ENCODE peak calls at places on chromosomes 3 and 15, in nine cellular contexts. Z is AG04450; W is brain microvascular endothelial cell; P is SK-N-SH; A is IMR-90; Y is GM23338; K is fibroblast of lung; I is MM.1S; U is CD4-positive, CD25-positive, alpha-beta regulatory T cell. L is an unnamed sample.

GRCh38 chr15:43511012-43511885 is 6.2 kb upstream of the MAP1A start:
- DNase-seq in U (peak; percentile 50), Z (no peak), K (no peak), I (no peak), Y (peak; percentile 70), W (no peak), A (no peak), P (peak; percentile 55), L (no peak)

GRCh38 chr15:67196672-67197363 is 57.6 kb downstream of the AAGAB start:
- DNase-seq in U (no peak), Z (peak; percentile 73), W (no peak), A (peak; percentile 93), I (no peak), P (no peak), K (peak; percentile 96), Y (no peak), L (no peak)

GRCh38 chr3:156171517-156172267 is 51.3 kb downstream of the KCNAB1 start:
- DNase-seq in W (no peak), A (no peak), Y (no peak), U (no peak), K (no peak), P (no peak), Z (no peak), I (no peak), L (no peak)

GRCh38 chr15:33296856-33297255 is 13.9 kb upstream of the RYR3 start:
- DNase-seq in Y (no peak), K (no peak), P (no peak), U (no peak), I (no peak), Z (no peak), A (no peak), W (no peak), L (peak; percentile 64)

GRCh38 chr3:41573591-41573990 is 374.3 kb downstream of the CTNNB1 start:
- DNase-seq in A (no peak), I (no peak), Y (no peak), W (no peak), U (no peak), K (no peak), Z (no peak), P (no peak), L (no peak)

GRCh38 chr15:100763764-100764750 is 115.6 kb upstream of the ALDH1A3 start:
- DNase-seq in W (peak; percentile 30), P (peak; percentile 8), U (no peak), I (no peak), K (no peak), Y (no peak), A (no peak), Z (no peak), L (no peak)

GRCh38 chr3:143083781-143084180 is 35.8 kb upstream of the CHST2 start:
- DNase-seq in A (no peak), Z (no peak), W (no peak), P (no peak), I (no peak), K (no peak), Y (no peak), U (no peak), L (no peak)

GRCh38 chr15:83695246-83695645 is 41.3 kb downstream of the ADAMTSL3 start:
- DNase-seq in I (no peak), U (no peak), Z (no peak), Y (peak; percentile 21), W (no peak), K (no peak), P (no peak), A (peak; percentile 11), L (no peak)

GRCh38 chr3:8607285-8608040 is 37.1 kb downstream of the SSUH2 start:
- DNase-seq in Z (peak; percentile 37), K (peak; percentile 79), W (peak; percentile 80), U (no peak), A (peak; percentile 78), P (peak; percentile 82), I (no peak), Y (peak; percentile 51), L (peak; percentile 45)

GRCh38 chr3:159733194-159733860 is 255.3 kb upstream of the IL12A start:
- DNase-seq in W (peak; percentile 45), U (no peak), K (peak; percentile 96), I (no peak), P (no peak), Z (peak; percentile 59), Y (no peak), A (peak; percentile 88), L (no peak)

GRCh38 chr3:106609666-106610301 is 741.0 kb upstream of the CBLB start:
- DNase-seq in K (peak; percentile 91), I (peak; percentile 67), U (peak; percentile 79), Z (peak; percentile 87), Y (peak; percentile 90), W (peak; percentile 93), A (peak; percentile 93), P (peak; percentile 33), L (no peak)

GRCh38 chr15:100671858-100672543 is 69.6 kb downstream of the ASB7 start:
- DNase-seq in Y (peak; percentile 35), I (no peak), U (no peak), K (peak; percentile 21), P (peak; percentile 85), Z (no peak), A (peak; percentile 53), W (peak; percentile 33), L (no peak)

GRCh38 chr15:64738231-64739095 is 36.9 kb downstream of the RBPMS2 start:
- DNase-seq in P (no peak), W (no peak), Z (no peak), U (no peak), A (no peak), K (no peak), Y (no peak), I (no peak), L (no peak)

GRCh38 chr15:35358824-35359223 is 187.1 kb downstream of the DPH6 start:
- DNase-seq in I (no peak), A (no peak), U (no peak), Z (no peak), W (no peak), Y (no peak), P (no peak), K (no peak), L (no peak)

GRCh38 chr3:151468284-151468917 is 7.5 kb upstream of the IGSF10 start:
- DNase-seq in P (peak; percentile 58), I (peak; percentile 62), A (peak; percentile 62), W (peak; percentile 69), Z (peak; percentile 42), Y (peak; percentile 94), K (peak; percentile 45), U (peak; percentile 54), L (no peak)

GRCh38 chr15:22237891-22238275 is 157.6 kb downstream of the OR4M2 start:
- DNase-seq in P (no peak), K (no peak), A (no peak), I (no peak), W (no peak), Y (no peak), Z (no peak), U (no peak), L (no peak)

GRCh38 chr3:126468028-126468891 is 7.4 kb downstream of the ZXDC start:
- DNase-seq in I (no peak), W (no peak), Y (no peak), Z (no peak), K (no peak), A (peak; percentile 11), P (no peak), U (no peak), L (no peak)

GRCh38 chr3:99846472-99846871 is 28.8 kb downstream of the CMSS1 start:
- DNase-seq in I (no peak), K (peak; percentile 75), W (peak; percentile 49), A (peak; percentile 47), Y (peak; percentile 52), P (no peak), Z (no peak), U (no peak), L (no peak)

GRCh38 chr3:135907422-135908165 is 57.9 kb upstream of the PPP2R3A start:
- DNase-seq in A (no peak), Z (no peak), I (no peak), Y (no peak), U (no peak), P (no peak), W (no peak), K (no peak), L (no peak)

GRCh38 chr15:68503213-68503612 is 71.2 kb upstream of the ITGA11 start:
- DNase-seq in I (no peak), Y (no peak), W (no peak), Z (no peak), A (no peak), P (no peak), U (no peak), K (no peak), L (no peak)

DNA sequence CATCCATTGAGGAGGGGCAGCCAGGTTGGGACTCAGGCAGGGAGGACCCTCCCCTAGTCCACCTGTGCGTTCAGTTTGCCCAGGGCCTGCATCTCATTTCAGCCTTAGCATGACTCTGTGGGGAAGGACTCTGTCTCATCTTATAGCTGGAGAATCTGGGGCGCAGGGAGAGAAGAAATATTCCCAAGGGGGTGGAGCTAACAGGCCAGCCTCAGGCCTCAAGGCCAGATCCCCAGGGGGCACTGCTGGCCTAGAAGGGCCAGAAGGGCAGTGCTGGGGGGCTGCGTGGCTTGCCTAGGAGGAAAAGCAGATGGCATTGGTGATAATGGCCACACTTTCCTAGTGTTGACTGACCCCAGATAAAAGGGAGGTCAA is 10.9 kb downstream of the AMOTL2 start:
- DNase-seq in K (no peak), W (no peak), Z (no peak), Y (no peak), P (peak; percentile 42), I (no peak), A (no peak), U (no peak), L (no peak)
- H3K27ac ChIP-seq in K (peak overlapping the region; percentile 89), W (peak overlapping the region; percentile 79), Z (peak overlapping the region; percentile 96), Y (peak overlapping the region; percentile 94), P (peak overlapping the region; percentile 99), I (no peak overlapping the region), A (peak overlapping the region; percentile 82), U (no peak overlapping the region), L (peak overlapping the region; percentile 99)

GRCh38 chr3:6622260-6622659 is 238.7 kb upstream of the GRM7 start:
- DNase-seq in I (no peak), A (no peak), W (no peak), Y (no peak), P (no peak), K (no peak), U (no peak), Z (no peak), L (no peak)
- H3K27ac ChIP-seq in I (no peak overlapping the region), A (no peak overlapping the region), W (no peak overlapping the region), Y (no peak overlapping the region), P (no peak overlapping the region), K (no peak overlapping the region), U (no peak overlapping the region), Z (no peak overlapping the region), L (no peak overlapping the region)

GRCh38 chr3:183754052-183754451 is 56.5 kb downstream of the YEATS2 start:
- DNase-seq in W (no peak), Z (no peak), K (no peak), U (no peak), P (no peak), A (no peak), I (no peak), Y (no peak), L (no peak)
- H3K27ac ChIP-seq in W (no peak overlapping the region), Z (no peak overlapping the region), K (no peak overlapping the region), U (no peak overlapping the region), P (no peak overlapping the region), A (no peak overlapping the region), I (no peak overlapping the region), Y (no peak overlapping the region), L (no peak overlapping the region)

DNA sequence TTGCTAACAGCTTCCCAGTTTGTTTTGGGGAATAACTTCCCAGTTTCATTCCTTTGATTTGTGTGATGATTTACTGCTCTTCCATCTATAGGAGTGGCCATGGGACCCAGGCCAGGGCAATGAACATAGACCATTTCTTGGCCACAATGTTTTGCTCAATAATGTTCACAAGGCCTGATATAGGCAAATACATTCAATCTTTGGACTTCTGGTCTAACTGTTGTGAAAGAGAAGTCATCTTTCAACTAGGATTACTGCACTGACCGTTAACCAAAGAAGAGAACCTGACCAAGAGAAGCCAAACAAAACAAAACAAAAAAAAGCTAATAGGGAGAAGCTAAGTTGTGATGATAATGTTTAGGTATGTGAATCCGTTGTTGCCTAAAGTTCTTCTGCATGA is 221.8 kb upstream of the SUCLG2 start:
- DNase-seq in Z (no peak), K (no peak), A (no peak), Y (no peak), I (no peak), U (no peak), P (no peak), W (no peak), L (no peak)
- H3K27ac ChIP-seq in Z (no peak overlapping the region), K (no peak overlapping the region), A (no peak overlapping the region), Y (no peak overlapping the region), I (no peak overlapping the region), U (no peak overlapping the region), P (no peak overlapping the region), W (no peak overlapping the region), L (no peak overlapping the region)

L was measured in epithelial cell of prostate.